ENCODE peak calls at places on chromosome 17, in six cellular contexts. O is RPMI7951; H is fibroblast of the conjunctiva; V is activated CD4-positive, alpha-beta T cell treated with anti-CD3 and anti-CD28 coated beads, Interleukin-2, amount 50 U/mL, for 48 hours; T is epithelial cell of esophagus; G is PC-9. N is an unnamed sample.

GRCh38 chr17:57889892-57890856 is 40.3 kb upstream of the MRPS23 start:
- DNase-seq in H (peak), O (peak), V (no peak), T (peak), G (no peak), N (no peak)

GRCh38 chr17:35614835-35615234 is 27.7 kb downstream of the AP2B1 start:
- DNase-seq in O (no peak), T (no peak), V (no peak), G (no peak), H (no peak), N (no peak)

GRCh38 chr17:15463363-15463762 is 4.1 kb downstream of the CDRT4 start:
- DNase-seq in G (no peak), H (peak), V (no peak), T (peak), O (peak), N (no peak)

GRCh38 chr17:74176546-74177001 is 26.9 kb upstream of the RPL38 start:
- DNase-seq in G (peak), H (peak), O (peak), T (peak), V (peak), N (peak)

GRCh38 chr17:4678448-4679026 is 25.4 kb downstream of the PELP1 start:
- DNase-seq in H (peak), T (peak), G (peak), V (peak), O (peak), N (no peak)

GRCh38 chr17:47714773-47715396 is 18.2 kb upstream of the TBX21 start:
- DNase-seq in T (no peak), O (no peak), G (no peak), H (no peak), V (no peak), N (no peak)

GRCh38 chr17:22507823-22508222 is 815.5 kb downstream of the KCNJ18 start:
- DNase-seq in V (peak), O (no peak), H (no peak), G (no peak), T (no peak), N (no peak)

GRCh38 chr17:42642377-42642776 is 16.7 kb upstream of the TUBG2 start:
- DNase-seq in O (no peak), V (no peak), G (no peak), H (no peak), T (no peak), N (no peak)

GRCh38 chr17:15112881-15113617 is 152.1 kb downstream of the PMP22 start:
- DNase-seq in G (no peak), T (no peak), O (peak), V (no peak), H (no peak), N (no peak)

GRCh38 chr17:79252886-79253285 is 178.3 kb downstream of the ENGASE start:
- DNase-seq in O (no peak), V (no peak), T (no peak), G (no peak), H (no peak), N (no peak)